ENCODE peak calls at places on chromosomes 11 and 22, in seven cellular contexts. A, D, N, M, H, O and T are unnamed samples.

GRCh38 chr11:27470166-27470565 is 2.4 kb downstream of the LGR4 start:
- DNase-seq in N (no peak), O (no peak), M (no peak), A (no peak), H (no peak), D (no peak), T (no peak)

GRCh38 chr22:42432020-42432596 is at the start of gene NFAM1:
- DNase-seq in H (no peak), N (peak; percentile 95), A (no peak), D (no peak), O (no peak), M (no peak), T (no peak)

GRCh38 chr22:33271390-33272161 is 213.4 kb upstream of the SYN3 start:
- DNase-seq in M (peak; percentile 42), N (peak; percentile 15), A (peak; percentile 57), O (no peak), H (peak; percentile 23), D (no peak), T (no peak)

GRCh38 chr11:78926633-78927347 is 352.1 kb upstream of the NARS2 start:
- DNase-seq in H (no peak), D (no peak), A (no peak), O (no peak), N (no peak), M (peak; percentile 3), T (no peak)

GRCh38 chr11:121592708-121593107 is 139.9 kb upstream of the SORL1-AS1 start:
- DNase-seq in N (no peak), D (no peak), A (no peak), M (no peak), O (no peak), H (no peak), T (no peak)

GRCh38 chr22:39910875-39911601 is 10.2 kb downstream of the GRAP2 start:
- DNase-seq in O (no peak), H (no peak), D (no peak), A (no peak), M (no peak), N (no peak), T (no peak)

GRCh38 chr11:61127991-61128390 is 25.7 kb downstream of the CD5 start:
- DNase-seq in D (no peak), M (no peak), N (no peak), O (no peak), A (no peak), H (no peak), T (no peak)

GRCh38 chr22:36021649-36022048 is 7.0 kb downstream of the RBFOX2 start:
- DNase-seq in M (no peak), H (no peak), O (no peak), D (no peak), N (no peak), A (no peak), T (no peak)

GRCh38 chr11:363948-364761 is 5.1 kb upstream of the B4GALNT4 start:
- DNase-seq in A (peak; percentile 76), D (peak; percentile 67), N (peak; percentile 49), H (peak; percentile 73), O (no peak), M (peak; percentile 13), T (no peak)

GRCh38 chr11:68149417-68149816 is 28.2 kb upstream of the CHKA start:
- DNase-seq in H (no peak), D (no peak), O (no peak), N (no peak), M (no peak), A (no peak), T (no peak)

GRCh38 chr22:25845985-25846745 is 104.2 kb downstream of the MYO18B start:
- DNase-seq in A (no peak), H (peak; percentile 57), M (no peak), N (peak; percentile 29), O (no peak), D (no peak), T (no peak)